ENCODE peak calls at places on chromosomes 3 and 15, in eight cellular contexts. Z is right cardiac atrium, K is ecto neural progenitor cell, J is activated T-cell treated with anti-CD3 and anti-CD28 coated beads for 1 hour, B is choroid plexus epithelial cell, A is myocyte, T is thoracic aorta, O is cardiac fibroblast. P is an unnamed sample.

GRCh38 chr15:52784799-52785671 is 5.1 kb downstream of the ONECUT1 start:
- DNase-seq in Z (no peak), K (peak), J (no peak), B (no peak), A (no peak), T (no peak), O (no peak), P (no peak)

GRCh38 chr3:171465768-171466167 is 5.6 kb upstream of the TNIK start:
- DNase-seq in Z (no peak), K (no peak), J (no peak), B (peak), A (no peak), T (no peak), O (peak), P (peak)

GRCh38 chr15:38300395-38300794 is 47.8 kb downstream of the SPRED1 start:
- DNase-seq in Z (no peak), K (no peak), J (no peak), B (peak), A (no peak), T (no peak), O (peak), P (peak)

GRCh38 chr15:74208901-74209559 is 6.4 kb upstream of the STRA6 start:
- DNase-seq in Z (no peak), K (peak), J (no peak), B (peak), A (peak), T (no peak), O (peak), P (peak)

GRCh38 chr3:114319453-114319852 is 25.6 kb downstream of the TIGIT start:
- DNase-seq in Z (no peak), K (no peak), J (no peak), B (peak), A (peak), T (no peak), O (peak), P (peak)

GRCh38 chr15:57751177-57751800 is 44.8 kb downstream of the POLR2M start:
- DNase-seq in Z (no peak), K (no peak), J (no peak), B (peak), A (peak), T (no peak), O (peak), P (peak)

GRCh38 chr15:34837246-34838016 is 42.1 kb upstream of the ACTC1 start:
- DNase-seq in Z (no peak), K (no peak), J (no peak), B (peak), A (peak), T (no peak), O (peak), P (peak)

GRCh38 chr3:104150724-104151123 is 1216.0 kb upstream of the ALCAM start:
- DNase-seq in Z (no peak), K (no peak), J (no peak), B (no peak), A (no peak), T (no peak), O (no peak), P (no peak)

GRCh38 chr15:74130089-74130848 is at the start of gene ISLR2:
- DNase-seq in Z (no peak), K (peak), J (no peak), B (no peak), A (no peak), T (no peak), O (peak), P (no peak)

GRCh38 chr3:45059132-45059531 is 33.0 kb downstream of the CLEC3B start:
- DNase-seq in Z (no peak), K (no peak), J (no peak), B (no peak), A (no peak), T (no peak), O (no peak), P (no peak)

GRCh38 chr15:85004551-85004950 is 22.9 kb downstream of the PDE8A start:
- DNase-seq in Z (no peak), K (no peak), J (no peak), B (no peak), A (no peak), T (no peak), O (no peak), P (no peak)

GRCh38 chr15:78374436-78375393 is 34.6 kb downstream of the CRABP1 start:
- DNase-seq in Z (no peak), K (no peak), J (no peak), B (no peak), A (no peak), T (no peak), O (no peak), P (no peak)

GRCh38 chr3:188979669-188980311 is 192.0 kb upstream of the TPRG1 start:
- DNase-seq in Z (no peak), K (no peak), J (no peak), B (no peak), A (no peak), T (no peak), O (no peak), P (no peak)

P was measured in fibroblast of pulmonary artery.